ENCODE peak calls at places on chromosomes 2 and 18, in eight cellular contexts. N is AG04450, U is BJ, S is stomach, O is CD14-positive monocyte, H is right lobe of liver, K is endothelial cell, Z is cardiac muscle cell. A is an unnamed sample.

GRCh38 chr18:11847811-11848210 is 3.4 kb upstream of the CHMP1B start:
- DNase-seq in Z (no peak), U (no peak), H (no peak), N (no peak), K (no peak), O (no peak), S (no peak), A (no peak)

GRCh38 chr18:2981212-2981728 is 31.7 kb downstream of the LPIN2 start:
- DNase-seq in Z (peak), H (no peak), N (peak), O (no peak), S (no peak), U (peak), K (no peak), A (no peak)

GRCh38 chr2:152523091-152523490 is 188.1 kb downstream of the FMNL2 start:
- DNase-seq in S (no peak), O (no peak), U (no peak), K (no peak), Z (no peak), N (no peak), H (no peak), A (no peak)

GRCh38 chr2:85584354-85584856 is at the start of gene VAMP5:
- DNase-seq in Z (peak), N (no peak), K (peak), O (no peak), S (peak), H (peak), U (no peak), A (no peak)

GRCh38 chr2:219514196-219514761 is at the start of gene ASIC4:
- DNase-seq in N (no peak), Z (peak), S (no peak), H (no peak), U (no peak), O (no peak), K (no peak), A (no peak)

GRCh38 chr2:43127208-43127940 is 99.0 kb downstream of the ZFP36L2 start:
- DNase-seq in N (no peak), U (no peak), S (peak), O (peak), Z (peak), K (peak), H (peak), A (no peak)

GRCh38 chr2:24824071-24824588 is 30.9 kb downstream of the CENPO start:
- DNase-seq in S (peak), N (no peak), U (no peak), K (no peak), O (no peak), H (no peak), Z (no peak), A (no peak)

GRCh38 chr2:162300271-162300670 is 18.2 kb downstream of the IFIH1 start:
- DNase-seq in H (no peak), K (no peak), U (no peak), O (no peak), N (no peak), Z (no peak), S (no peak), A (no peak)

GRCh38 chr18:25005602-25006375 is 346.2 kb downstream of the ZNF521 start:
- DNase-seq in Z (peak), S (no peak), K (no peak), O (no peak), N (no peak), H (no peak), U (no peak), A (no peak)

GRCh38 chr2:119004602-119005001 is 62.6 kb downstream of the MARCO start:
- DNase-seq in H (no peak), S (no peak), N (no peak), O (no peak), K (no peak), Z (no peak), U (no peak), A (no peak)

GRCh38 chr2:224671731-224672130 is 44.4 kb downstream of the CCDC195 start:
- DNase-seq in S (no peak), H (no peak), K (no peak), N (no peak), O (no peak), Z (no peak), U (no peak), A (no peak)

GRCh38 chr2:88857951-88858406 is 166.5 kb downstream of the RPIA start:
- DNase-seq in N (no peak), U (no peak), S (no peak), O (no peak), Z (peak), H (peak), K (no peak), A (no peak)

GRCh38 chr18:57644540-57644939 is 22.9 kb upstream of the NARS1 start:
- DNase-seq in K (no peak), H (no peak), O (no peak), S (no peak), N (no peak), Z (peak), U (no peak), A (no peak)

GRCh38 chr18:53457068-53457467 is 767.4 kb downstream of the MBD2 start:
- DNase-seq in S (no peak), U (peak), K (no peak), N (no peak), H (no peak), O (no peak), Z (peak), A (no peak)

GRCh38 chr2:4246364-4247131 is 543.2 kb downstream of the DCDC2C start:
- DNase-seq in N (no peak), O (no peak), U (no peak), K (no peak), S (no peak), Z (no peak), H (no peak), A (no peak)

GRCh38 chr2:86592547-86593230 is 29.4 kb upstream of the CHMP3 start:
- DNase-seq in U (no peak), O (no peak), S (no peak), N (no peak), Z (peak), K (no peak), H (peak), A (no peak)

GRCh38 chr2:112483047-112483473 is 1.1 kb downstream of the TTL start:
- DNase-seq in S (no peak), U (no peak), H (no peak), O (no peak), N (no peak), K (peak), Z (peak), A (no peak)

GRCh38 chr2:6423944-6424343 is 441.8 kb downstream of the CMPK2 start:
- DNase-seq in H (no peak), S (no peak), K (no peak), U (no peak), N (no peak), Z (no peak), O (no peak), A (no peak)

GRCh38 chr2:10839813-10840212 is 27.2 kb upstream of the PDIA6 start:
- DNase-seq in U (no peak), Z (peak), S (no peak), H (no peak), O (no peak), N (no peak), K (peak), A (no peak)

GRCh38 chr18:37662099-37662498 is 96.5 kb upstream of the CELF4 start:
- DNase-seq in H (no peak), O (no peak), S (no peak), K (no peak), Z (no peak), N (no peak), U (no peak), A (no peak)
- TF ChIP-seq CTCF in H (no peak), O (no peak), S (no peak), K (no peak), Z (no peak), N (no peak), U (no peak), A (no peak)

DNA sequence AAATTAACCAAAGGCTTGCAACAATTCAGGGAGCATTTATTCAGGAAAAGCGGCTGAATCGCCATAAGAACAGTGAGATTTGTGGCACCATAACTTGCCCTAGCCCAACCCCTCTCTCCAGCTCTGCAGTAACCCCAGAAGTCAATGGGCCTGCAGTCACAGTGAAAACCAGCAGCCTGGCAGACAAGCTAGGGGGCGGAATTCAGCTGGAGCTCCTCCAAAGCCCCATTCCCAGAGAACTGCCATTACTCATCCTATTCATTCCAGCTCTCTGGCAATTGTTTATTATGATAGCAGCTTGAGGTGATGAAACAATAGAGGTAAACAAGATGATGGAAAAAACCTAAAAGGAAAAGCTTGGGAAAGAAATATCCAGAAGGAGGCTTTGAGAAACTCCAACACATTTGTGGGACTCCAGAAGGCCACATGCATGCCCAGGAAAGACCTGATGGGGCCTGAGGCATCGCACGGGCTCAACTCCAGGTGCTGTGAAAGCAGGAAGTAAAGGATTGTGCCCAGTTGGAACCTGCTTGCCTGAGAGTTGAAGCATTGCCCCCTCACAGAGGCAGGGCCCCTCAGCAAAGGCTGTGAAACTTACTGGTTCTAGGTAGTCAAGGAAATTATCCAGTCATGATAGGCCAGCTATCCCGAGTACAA is 126.8 kb downstream of the TWIST2 start:
- DNase-seq in K (no peak), S (no peak), Z (peak), O (no peak), N (peak), H (no peak), U (peak), A (no peak)
- TF ChIP-seq CTCF in K (no peak), S (no peak), Z (peak), O (no peak), N (peak), H (no peak), U (peak), A (peak)

GRCh38 chr2:45028276-45028675 is 19.0 kb upstream of the SIX2 start:
- DNase-seq in K (no peak), S (no peak), H (no peak), Z (peak), O (no peak), N (no peak), U (no peak), A (no peak)

GRCh38 chr2:45027051-45027450 is 17.8 kb upstream of the SIX2 start:
- DNase-seq in S (no peak), O (no peak), N (no peak), U (no peak), H (no peak), K (no peak), Z (no peak), A (no peak)

GRCh38 chr2:45020439-45020838 is 11.2 kb upstream of the SIX2 start:
- DNase-seq in N (no peak), Z (no peak), H (no peak), U (no peak), O (no peak), S (no peak), K (no peak), A (no peak)

GRCh38 chr2:45029215-45029614 is 20.0 kb upstream of the SIX2 start:
- DNase-seq in O (no peak), H (no peak), U (no peak), K (no peak), N (no peak), Z (peak), S (no peak), A (no peak)

GRCh38 chr2:45024600-45025291 is 15.5 kb upstream of the SIX2 start:
- DNase-seq in N (peak), H (no peak), K (no peak), S (no peak), U (peak), Z (peak), O (no peak), A (no peak)
- TF ChIP-seq CTCF in N (no peak), H (no peak), K (no peak), S (no peak), U (no peak), Z (peak), O (no peak), A (peak)

GRCh38 chr2:200828572-200829257 is 17.0 kb downstream of the BZW1 start:
- DNase-seq in U (no peak), H (no peak), S (no peak), O (no peak), N (no peak), K (no peak), Z (no peak), A (no peak)

GRCh38 chr2:200829258-200829655 is 17.5 kb downstream of the BZW1 start:
- DNase-seq in K (no peak), U (no peak), N (no peak), O (no peak), H (no peak), S (no peak), Z (no peak), A (no peak)

GRCh38 chr2:200828104-200828503 is 16.4 kb downstream of the BZW1 start:
- DNase-seq in N (no peak), U (no peak), Z (no peak), H (no peak), S (no peak), K (no peak), O (no peak), A (no peak)
- TF ChIP-seq CTCF in N (no peak), U (no peak), Z (no peak), H (no peak), S (no peak), K (no peak), O (no peak), A (no peak)

GRCh38 chr2:178644919-178645318 is 162.3 kb downstream of the TTN start:
- DNase-seq in Z (no peak), S (no peak), U (no peak), O (no peak), N (no peak), K (no peak), H (no peak), A (no peak)

GRCh38 chr2:178635897-178636296 is 155.6 kb downstream of the PLEKHA3 start:
- DNase-seq in U (no peak), Z (no peak), S (no peak), N (no peak), K (no peak), O (no peak), H (no peak), A (no peak)

GRCh38 chr2:178641498-178641897 is 161.2 kb downstream of the PLEKHA3 start:
- DNase-seq in N (no peak), K (no peak), U (no peak), S (no peak), H (no peak), Z (no peak), O (no peak), A (no peak)
- TF ChIP-seq CTCF in N (no peak), K (no peak), U (no peak), S (no peak), H (no peak), Z (no peak), O (no peak), A (no peak)

GRCh38 chr2:7510353-7510752 is 593.1 kb downstream of the RNF144A start:
- DNase-seq in U (no peak), O (no peak), H (no peak), S (no peak), N (no peak), K (no peak), Z (no peak), A (no peak)
- TF ChIP-seq CTCF in U (peak), O (no peak), H (no peak), S (no peak), N (no peak), K (no peak), Z (no peak), A (peak)

GRCh38 chr2:143284087-143284675 is 155.0 kb downstream of the ARHGAP15 start:
- DNase-seq in U (no peak), O (no peak), K (peak), S (no peak), Z (peak), H (no peak), N (no peak), A (no peak)

GRCh38 chr2:143280097-143280757 is 151.0 kb downstream of the ARHGAP15 start:
- DNase-seq in H (no peak), Z (no peak), U (no peak), N (no peak), K (no peak), O (no peak), S (no peak), A (no peak)

GRCh38 chr2:143279672-143280071 is 150.5 kb downstream of the ARHGAP15 start:
- DNase-seq in N (no peak), Z (no peak), S (no peak), U (no peak), O (no peak), H (no peak), K (no peak), A (no peak)

GRCh38 chr2:143282684-143283083 is 153.5 kb downstream of the ARHGAP15 start:
- DNase-seq in S (no peak), U (no peak), N (no peak), O (no peak), Z (no peak), H (no peak), K (peak), A (no peak)
- TF ChIP-seq CTCF in S (no peak), U (no peak), N (peak), O (peak), Z (peak), H (no peak), K (peak), A (peak)

GRCh38 chr2:233098615-233099014 is 38.5 kb downstream of the INPP5D start:
- DNase-seq in K (peak), U (no peak), O (no peak), N (no peak), H (peak), S (peak), Z (peak), A (peak)
- TF ChIP-seq CTCF in K (no peak), U (peak), O (peak), N (peak), H (no peak), S (no peak), Z (peak), A (peak)

A was measured in chondrocyte.